ENCODE peak calls at places on chromosomes 3 and 15, in four cellular contexts. C, D, G and Q are unnamed samples.

GRCh38 chr15:66848666-66849392 is 146.8 kb downstream of the SMAD6 start:
- DNase-seq in D (no peak), G (no peak), C (no peak), Q (no peak)

GRCh38 chr3:188212308-188212969 is 58.5 kb downstream of the LPP start:
- DNase-seq in C (no peak), D (no peak), G (peak; percentile 64), Q (no peak)

GRCh38 chr15:63335543-63336240 is 46.0 kb downstream of the CA12 start:
- DNase-seq in G (no peak), C (no peak), D (no peak), Q (no peak)

GRCh38 chr3:171284308-171285075 is 175.7 kb downstream of the TNIK start:
- DNase-seq in G (peak; percentile 97), D (no peak), C (no peak), Q (no peak)

GRCh38 chr15:100869151-100869999 is 10.3 kb upstream of the ALDH1A3 start:
- DNase-seq in D (no peak), C (no peak), G (no peak), Q (no peak)

GRCh38 chr3:50241163-50241562 is 5.2 kb downstream of the GNAI2 start:
- DNase-seq in G (no peak), D (no peak), C (no peak), Q (no peak)

GRCh38 chr3:186902154-186902553 is 28.2 kb upstream of the ST6GAL1 start:
- DNase-seq in G (no peak), D (no peak), C (no peak), Q (no peak)

GRCh38 chr3:192409838-192410683 is 317.3 kb downstream of the FGF12 start:
- DNase-seq in G (no peak), C (no peak), D (no peak), Q (no peak)

GRCh38 chr3:111594205-111594604 is 941 bp downstream of the ZBED2 start:
- DNase-seq in C (no peak), D (no peak), G (peak; percentile 81), Q (no peak)

GRCh38 chr3:113405180-113405579 is 36.1 kb downstream of the CFAP44 start:
- DNase-seq in D (no peak), G (peak; percentile 65), C (no peak), Q (no peak)